ENCODE peak calls at places on chromosomes 6 and 20, in four cellular contexts. One of them, this sample, is unnamed.

GRCh38 chr6:85065831-85066230 is 301.4 kb upstream of the TBX18 start:
- DNase-seq in KBM-7: no peak
- DNase-seq in AG04450: no peak
- DNase-seq in activated CD4-positive, alpha-beta T cell treated with anti-CD3 and anti-CD28 coated beads, Interleukin-2, amount 50 U/mL, for 1 hour: no peak
- DNase-seq in this sample: no peak

GRCh38 chr6:7124631-7125030 is 16.9 kb downstream of the RREB1 start:
- DNase-seq in KBM-7: no peak
- DNase-seq in AG04450: no peak
- DNase-seq in activated CD4-positive, alpha-beta T cell treated with anti-CD3 and anti-CD28 coated beads, Interleukin-2, amount 50 U/mL, for 1 hour: no peak
- DNase-seq in this sample: no peak

GRCh38 chr6:26457407-26457795 is 354 bp upstream of the BTN2A1 start:
- DNase-seq in KBM-7: no peak
- DNase-seq in AG04450: no peak
- DNase-seq in activated CD4-positive, alpha-beta T cell treated with anti-CD3 and anti-CD28 coated beads, Interleukin-2, amount 50 U/mL, for 1 hour: no peak
- DNase-seq in this sample: no peak

GRCh38 chr20:57919059-57919458 is 209.2 kb upstream of the PMEPA1 start:
- DNase-seq in KBM-7: no peak
- DNase-seq in AG04450: no peak
- DNase-seq in activated CD4-positive, alpha-beta T cell treated with anti-CD3 and anti-CD28 coated beads, Interleukin-2, amount 50 U/mL, for 1 hour: no peak
- DNase-seq in this sample: no peak

GRCh38 chr6:158642097-158642601 is 2.4 kb downstream of the DYNLT1 start:
- DNase-seq in KBM-7: no peak
- DNase-seq in AG04450: peak
- DNase-seq in activated CD4-positive, alpha-beta T cell treated with anti-CD3 and anti-CD28 coated beads, Interleukin-2, amount 50 U/mL, for 1 hour: no peak
- DNase-seq in this sample: no peak

GRCh38 chr6:52362443-52363221 is 681 bp downstream of the PAQR8 start:
- DNase-seq in KBM-7: peak
- DNase-seq in AG04450: no peak
- DNase-seq in activated CD4-positive, alpha-beta T cell treated with anti-CD3 and anti-CD28 coated beads, Interleukin-2, amount 50 U/mL, for 1 hour: peak
- DNase-seq in this sample: peak

GRCh38 chr6:42744351-42744890 is 1.5 kb downstream of the TBCC start:
- DNase-seq in KBM-7: no peak
- DNase-seq in AG04450: no peak
- DNase-seq in activated CD4-positive, alpha-beta T cell treated with anti-CD3 and anti-CD28 coated beads, Interleukin-2, amount 50 U/mL, for 1 hour: no peak
- DNase-seq in this sample: no peak

GRCh38 chr20:13025181-13025580 is 16.4 kb downstream of the SPTLC3 start:
- DNase-seq in KBM-7: no peak
- DNase-seq in AG04450: no peak
- DNase-seq in activated CD4-positive, alpha-beta T cell treated with anti-CD3 and anti-CD28 coated beads, Interleukin-2, amount 50 U/mL, for 1 hour: no peak
- DNase-seq in this sample: no peak

GRCh38 chr6:44072959-44073611 is 54.2 kb downstream of the MRPL14 start:
- DNase-seq in KBM-7: peak
- DNase-seq in AG04450: no peak
- DNase-seq in activated CD4-positive, alpha-beta T cell treated with anti-CD3 and anti-CD28 coated beads, Interleukin-2, amount 50 U/mL, for 1 hour: peak
- DNase-seq in this sample: peak

GRCh38 chr20:62628691-62629090 is 13.6 kb upstream of the SLCO4A1 start:
- DNase-seq in KBM-7: no peak
- DNase-seq in AG04450: no peak
- DNase-seq in activated CD4-positive, alpha-beta T cell treated with anti-CD3 and anti-CD28 coated beads, Interleukin-2, amount 50 U/mL, for 1 hour: no peak
- DNase-seq in this sample: no peak

GRCh38 chr6:21163110-21163837 is 430.3 kb upstream of the SOX4 start:
- DNase-seq in KBM-7: no peak
- DNase-seq in AG04450: peak
- DNase-seq in activated CD4-positive, alpha-beta T cell treated with anti-CD3 and anti-CD28 coated beads, Interleukin-2, amount 50 U/mL, for 1 hour: no peak
- DNase-seq in this sample: no peak

GRCh38 chr6:64280569-64280968 is 645.0 kb downstream of the PHF3 start:
- DNase-seq in KBM-7: peak
- DNase-seq in AG04450: peak
- DNase-seq in activated CD4-positive, alpha-beta T cell treated with anti-CD3 and anti-CD28 coated beads, Interleukin-2, amount 50 U/mL, for 1 hour: no peak
- DNase-seq in this sample: no peak

GRCh38 chr6:125201961-125202729 is 48.6 kb downstream of the TPD52L1 start:
- DNase-seq in KBM-7: no peak
- DNase-seq in AG04450: peak
- DNase-seq in activated CD4-positive, alpha-beta T cell treated with anti-CD3 and anti-CD28 coated beads, Interleukin-2, amount 50 U/mL, for 1 hour: no peak
- DNase-seq in this sample: no peak

GRCh38 chr6:168678588-168678987 is 237.6 kb downstream of the SMOC2 start:
- DNase-seq in KBM-7: no peak
- DNase-seq in AG04450: no peak
- DNase-seq in activated CD4-positive, alpha-beta T cell treated with anti-CD3 and anti-CD28 coated beads, Interleukin-2, amount 50 U/mL, for 1 hour: no peak
- DNase-seq in this sample: no peak

GRCh38 chr6:81801489-81801888 is 49.0 kb upstream of the TENT5A start:
- DNase-seq in KBM-7: no peak
- DNase-seq in AG04450: no peak
- DNase-seq in activated CD4-positive, alpha-beta T cell treated with anti-CD3 and anti-CD28 coated beads, Interleukin-2, amount 50 U/mL, for 1 hour: no peak
- DNase-seq in this sample: no peak

GRCh38 chr20:8244637-8245036 is 112.6 kb downstream of the PLCB1 start:
- DNase-seq in KBM-7: no peak
- DNase-seq in AG04450: peak
- DNase-seq in activated CD4-positive, alpha-beta T cell treated with anti-CD3 and anti-CD28 coated beads, Interleukin-2, amount 50 U/mL, for 1 hour: no peak
- DNase-seq in this sample: no peak

GRCh38 chr6:131792091-131792496 is 15.7 kb upstream of the ENPP1 start:
- DNase-seq in KBM-7: no peak
- DNase-seq in AG04450: no peak
- DNase-seq in activated CD4-positive, alpha-beta T cell treated with anti-CD3 and anti-CD28 coated beads, Interleukin-2, amount 50 U/mL, for 1 hour: no peak
- DNase-seq in this sample: no peak

GRCh38 chr6:38610050-38610619 is 29.6 kb downstream of the BTBD9 start:
- DNase-seq in KBM-7: no peak
- DNase-seq in AG04450: no peak
- DNase-seq in activated CD4-positive, alpha-beta T cell treated with anti-CD3 and anti-CD28 coated beads, Interleukin-2, amount 50 U/mL, for 1 hour: no peak
- DNase-seq in this sample: no peak

GRCh38 chr6:85015396-85015990 is 251.1 kb upstream of the TBX18 start:
- DNase-seq in KBM-7: peak
- DNase-seq in AG04450: peak
- DNase-seq in activated CD4-positive, alpha-beta T cell treated with anti-CD3 and anti-CD28 coated beads, Interleukin-2, amount 50 U/mL, for 1 hour: no peak
- DNase-seq in this sample: no peak

GRCh38 chr20:52150440-52151258 is 40.9 kb downstream of the ZFP64 start:
- DNase-seq in KBM-7: peak
- DNase-seq in AG04450: peak
- DNase-seq in activated CD4-positive, alpha-beta T cell treated with anti-CD3 and anti-CD28 coated beads, Interleukin-2, amount 50 U/mL, for 1 hour: no peak
- DNase-seq in this sample: no peak

GRCh38 chr6:16543491-16543890 is 217.8 kb downstream of the ATXN1 start:
- DNase-seq in KBM-7: no peak
- DNase-seq in AG04450: no peak
- DNase-seq in activated CD4-positive, alpha-beta T cell treated with anti-CD3 and anti-CD28 coated beads, Interleukin-2, amount 50 U/mL, for 1 hour: no peak
- DNase-seq in this sample: no peak

GRCh38 chr6:11432713-11433450 is 104.7 kb upstream of the TMEM170B start:
- DNase-seq in KBM-7: no peak
- DNase-seq in AG04450: no peak
- DNase-seq in activated CD4-positive, alpha-beta T cell treated with anti-CD3 and anti-CD28 coated beads, Interleukin-2, amount 50 U/mL, for 1 hour: no peak
- DNase-seq in this sample: no peak

GRCh38 chr6:84521419-84522001 is 242.9 kb downstream of the TBX18 start:
- DNase-seq in KBM-7: no peak
- DNase-seq in AG04450: no peak
- DNase-seq in activated CD4-positive, alpha-beta T cell treated with anti-CD3 and anti-CD28 coated beads, Interleukin-2, amount 50 U/mL, for 1 hour: no peak
- DNase-seq in this sample: no peak

GRCh38 chr20:16615199-16615598 is 42.0 kb upstream of the KIF16B start:
- DNase-seq in KBM-7: no peak
- DNase-seq in AG04450: peak
- DNase-seq in activated CD4-positive, alpha-beta T cell treated with anti-CD3 and anti-CD28 coated beads, Interleukin-2, amount 50 U/mL, for 1 hour: no peak
- DNase-seq in this sample: no peak

GRCh38 chr6:56758120-56758519 is 115.4 kb upstream of the DST start:
- DNase-seq in KBM-7: no peak
- DNase-seq in AG04450: no peak
- DNase-seq in activated CD4-positive, alpha-beta T cell treated with anti-CD3 and anti-CD28 coated beads, Interleukin-2, amount 50 U/mL, for 1 hour: no peak
- DNase-seq in this sample: no peak

GRCh38 chr6:11064836-11065235 is 20.7 kb upstream of the ELOVL2 start:
- DNase-seq in KBM-7: no peak
- DNase-seq in AG04450: no peak
- DNase-seq in activated CD4-positive, alpha-beta T cell treated with anti-CD3 and anti-CD28 coated beads, Interleukin-2, amount 50 U/mL, for 1 hour: no peak
- DNase-seq in this sample: no peak

GRCh38 chr20:44052166-44052565 is 134.8 kb downstream of the JPH2 start:
- DNase-seq in KBM-7: no peak
- DNase-seq in AG04450: no peak
- DNase-seq in activated CD4-positive, alpha-beta T cell treated with anti-CD3 and anti-CD28 coated beads, Interleukin-2, amount 50 U/mL, for 1 hour: no peak
- DNase-seq in this sample: no peak

GRCh38 chr6:22636450-22636849 is 67.1 kb downstream of the HDGFL1 start:
- DNase-seq in KBM-7: no peak
- DNase-seq in AG04450: no peak
- DNase-seq in activated CD4-positive, alpha-beta T cell treated with anti-CD3 and anti-CD28 coated beads, Interleukin-2, amount 50 U/mL, for 1 hour: no peak
- DNase-seq in this sample: no peak

GRCh38 chr6:5142915-5143314 is 57.8 kb downstream of the PPP1R3G start:
- DNase-seq in KBM-7: no peak
- DNase-seq in AG04450: no peak
- DNase-seq in activated CD4-positive, alpha-beta T cell treated with anti-CD3 and anti-CD28 coated beads, Interleukin-2, amount 50 U/mL, for 1 hour: no peak
- DNase-seq in this sample: no peak

GRCh38 chr6:46626228-46626909 is 26.2 kb downstream of the CYP39A1 start:
- DNase-seq in KBM-7: peak
- DNase-seq in AG04450: no peak
- DNase-seq in activated CD4-positive, alpha-beta T cell treated with anti-CD3 and anti-CD28 coated beads, Interleukin-2, amount 50 U/mL, for 1 hour: no peak
- DNase-seq in this sample: peak

GRCh38 chr20:25259358-25259757 is 11.5 kb downstream of the PYGB start:
- DNase-seq in KBM-7: no peak
- DNase-seq in AG04450: no peak
- DNase-seq in activated CD4-positive, alpha-beta T cell treated with anti-CD3 and anti-CD28 coated beads, Interleukin-2, amount 50 U/mL, for 1 hour: no peak
- DNase-seq in this sample: no peak

GRCh38 chr6:128079026-128079425 is 178.2 kb upstream of the THEMIS start:
- DNase-seq in KBM-7: no peak
- DNase-seq in AG04450: no peak
- DNase-seq in activated CD4-positive, alpha-beta T cell treated with anti-CD3 and anti-CD28 coated beads, Interleukin-2, amount 50 U/mL, for 1 hour: no peak
- DNase-seq in this sample: no peak

GRCh38 chr20:39855056-39855455 is 834.0 kb downstream of the MAFB start:
- DNase-seq in KBM-7: no peak
- DNase-seq in AG04450: no peak
- DNase-seq in activated CD4-positive, alpha-beta T cell treated with anti-CD3 and anti-CD28 coated beads, Interleukin-2, amount 50 U/mL, for 1 hour: no peak
- DNase-seq in this sample: no peak

GRCh38 chr6:11139051-11139960 is 27.8 kb upstream of the ERVFRD-1 start:
- DNase-seq in KBM-7: peak
- DNase-seq in AG04450: no peak
- DNase-seq in activated CD4-positive, alpha-beta T cell treated with anti-CD3 and anti-CD28 coated beads, Interleukin-2, amount 50 U/mL, for 1 hour: no peak
- DNase-seq in this sample: no peak